ENCODE peak calls at places on chromosomes 1 and 21, in four cellular contexts. W is tibial artery, Q is DMS53, U is choroid plexus epithelial cell. M is an unnamed sample.

GRCh38 chr1:79188371-79188770 is 181.8 kb upstream of the ADGRL4 start:
- DNase-seq in W (no peak), Q (peak; percentile 82), U (peak; percentile 61), M (no peak)

GRCh38 chr21:25903599-25903998 is 168.8 kb downstream of the GABPA start:
- DNase-seq in W (no peak), Q (no peak), U (no peak), M (no peak)

GRCh38 chr1:70779571-70779970 is 268.0 kb downstream of the PTGER3 start:
- DNase-seq in W (no peak), Q (no peak), U (no peak), M (no peak)

GRCh38 chr1:67058761-67059160 is 4.8 kb upstream of the SLC35D1 start:
- DNase-seq in W (no peak), Q (no peak), U (peak; percentile 27), M (no peak)

GRCh38 chr1:3651939-3652537 is at the start of gene TP73:
- DNase-seq in W (no peak), Q (peak; percentile 76), U (no peak), M (peak; percentile 71)

GRCh38 chr1:14064649-14065442 is 364.9 kb downstream of the PRDM2 start:
- DNase-seq in W (no peak), Q (no peak), U (no peak), M (peak; percentile 15)

GRCh38 chr1:8238141-8239038 is 79.5 kb upstream of the SLC45A1 start:
- DNase-seq in W (no peak), Q (peak; percentile 94), U (peak; percentile 94), M (no peak)

GRCh38 chr1:226438007-226438406 is 30.1 kb upstream of the PARP1 start:
- DNase-seq in W (no peak), Q (peak; percentile 68), U (peak; percentile 42), M (no peak)

GRCh38 chr1:223188618-223189356 is 45.7 kb upstream of the TLR5 start:
- DNase-seq in W (no peak), Q (no peak), U (no peak), M (no peak)

GRCh38 chr1:203362561-203363055 is 11.7 kb upstream of the FMOD start:
- DNase-seq in W (no peak), Q (no peak), U (no peak), M (no peak)

GRCh38 chr1:25809283-25809926 is 9.4 kb downstream of the SELENON start:
- DNase-seq in W (peak; percentile 15), Q (no peak), U (no peak), M (no peak)

GRCh38 chr1:172040466-172040865 is 199.2 kb downstream of the DNM3 start:
- DNase-seq in W (no peak), Q (no peak), U (peak; percentile 47), M (no peak)

GRCh38 chr1:47942238-47942629 is 55.0 kb downstream of the TRABD2B start:
- DNase-seq in W (no peak), Q (peak; percentile 88), U (peak; percentile 13), M (no peak)

GRCh38 chr21:9767592-9768375 is 753.6 kb upstream of the TPTE start:
- DNase-seq in W (no peak), Q (no peak), U (no peak), M (no peak)

GRCh38 chr21:37871121-37871862 is 45.0 kb downstream of the KCNJ6 start:
- DNase-seq in W (no peak), Q (no peak), U (peak; percentile 83), M (no peak)